ENCODE peak calls at places on chromosomes 6 and 20, in seven cellular contexts. A is fibroblast of mammary gland, Y is cardiac fibroblast, H is lower leg skin, K is neuronal stem cell, C is AG09309, W is heart right ventricle. O is an unnamed sample.

GRCh38 chr6:20444786-20445271 is 43.1 kb downstream of the E2F3 start:
- DNase-seq in A (peak), Y (peak), H (no peak), K (no peak), C (no peak), W (no peak), O (no peak)

GRCh38 chr6:32192608-32193039 is at the start of gene GPSM3:
- DNase-seq in A (no peak), Y (peak), H (no peak), K (no peak), C (no peak), W (peak), O (no peak)

GRCh38 chr6:39362487-39362865 is 40.0 kb upstream of the KCNK16 start:
- DNase-seq in A (no peak), Y (peak), H (no peak), K (peak), C (no peak), W (no peak), O (no peak)

GRCh38 chr20:51272392-51272791 is 249.5 kb upstream of the KCNG1 start:
- DNase-seq in A (peak), Y (peak), H (no peak), K (no peak), C (peak), W (no peak), O (no peak)

GRCh38 chr6:5401845-5402738 is 140.8 kb downstream of the FARS2 start:
- DNase-seq in A (peak), Y (peak), H (no peak), K (no peak), C (no peak), W (no peak), O (no peak)

GRCh38 chr6:156053626-156054025 is 598.0 kb upstream of the NOX3 start:
- DNase-seq in A (no peak), Y (no peak), H (no peak), K (no peak), C (no peak), W (no peak), O (no peak)

GRCh38 chr6:109526905-109527628 is 44.0 kb upstream of the ZBTB24 start:
- DNase-seq in A (peak), Y (peak), H (peak), K (peak), C (peak), W (peak), O (peak)

GRCh38 chr6:90941885-90942284 is 355.0 kb upstream of the MAP3K7 start:
- DNase-seq in A (no peak), Y (no peak), H (no peak), K (no peak), C (no peak), W (no peak), O (no peak)

GRCh38 chr6:130602151-130602770 is 224.9 kb upstream of the SMLR1 start:
- DNase-seq in A (peak), Y (peak), H (no peak), K (no peak), C (peak), W (no peak), O (peak)

GRCh38 chr6:116405663-116406329 is 35.0 kb downstream of the DSE start:
- DNase-seq in A (peak), Y (peak), H (no peak), K (no peak), C (no peak), W (no peak), O (no peak)
- H3K4me3 ChIP-seq in A (no peak), Y (no peak), H (no peak), K (no peak), C (no peak), W (no peak), O (no peak)

DNA sequence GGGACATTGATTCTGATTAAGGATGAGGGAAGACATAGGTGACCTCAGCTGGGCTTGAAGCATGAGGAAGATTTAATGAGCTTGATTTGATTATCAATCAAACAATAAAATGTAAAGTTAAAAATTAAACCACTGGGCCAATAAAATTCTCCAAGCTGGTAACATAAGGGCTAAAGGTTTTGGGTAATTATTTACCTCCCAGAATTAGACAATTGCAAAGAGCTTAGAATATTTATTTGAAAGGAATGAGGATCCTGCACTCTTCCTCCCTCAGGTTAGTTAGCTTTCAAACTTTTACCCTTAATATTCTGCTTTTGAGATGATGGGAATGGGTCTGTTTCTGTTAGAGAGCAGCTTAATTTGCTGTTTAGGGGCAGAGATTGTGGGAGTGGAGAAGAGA is at the start of gene SLC17A4:
- DNase-seq in A (no peak), Y (no peak), H (no peak), K (no peak), C (no peak), W (no peak), O (no peak)
- H3K4me3 ChIP-seq in A (no peak), Y (no peak), H (no peak), K (no peak), C (no peak), W (no peak), O (no peak)

DNA sequence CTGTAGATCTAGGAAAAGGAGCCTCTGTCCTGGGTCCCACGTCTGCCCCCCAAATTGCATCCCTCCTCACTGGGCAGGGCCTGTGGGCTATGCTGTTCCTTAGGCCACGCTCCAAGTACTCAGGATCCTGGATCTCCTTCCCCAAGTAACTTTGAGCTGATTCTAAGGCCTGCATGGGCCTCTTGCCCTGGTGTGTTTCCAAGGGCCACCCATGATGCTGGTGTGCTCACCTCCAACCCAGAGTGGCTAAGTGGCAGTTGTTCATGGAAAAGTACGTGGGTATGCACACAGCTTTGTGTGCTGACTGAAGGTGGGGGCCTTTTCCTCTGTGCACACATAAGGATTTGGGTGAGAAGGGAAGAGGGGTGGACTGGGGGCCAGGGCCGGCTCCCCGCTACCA is 5.3 kb downstream of the GMPR start:
- DNase-seq in A (no peak), Y (no peak), H (no peak), K (no peak), C (no peak), W (no peak), O (no peak)
- H3K4me3 ChIP-seq in A (no peak), Y (no peak), H (no peak), K (no peak), C (no peak), W (no peak), O (no peak)

DNA sequence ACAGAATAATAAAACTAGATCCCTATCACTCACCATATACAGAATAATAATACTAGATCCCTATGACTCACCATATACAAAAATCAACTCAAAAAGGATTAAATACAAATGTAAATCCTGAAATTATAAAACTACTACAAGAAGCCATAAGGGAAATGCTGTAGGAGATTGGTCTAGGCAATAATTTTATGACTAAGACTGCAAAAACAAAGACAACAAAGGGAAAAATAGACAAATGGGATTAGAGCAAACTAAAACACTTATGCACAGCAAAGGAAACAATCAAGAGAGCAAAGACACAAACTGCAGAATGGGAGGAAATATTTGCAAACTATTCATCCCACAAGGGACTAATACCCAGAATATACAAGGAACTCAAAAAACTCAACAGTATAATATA is 4.1 kb upstream of the RNF217 start:
- DNase-seq in A (no peak), Y (peak), H (no peak), K (no peak), C (no peak), W (no peak), O (no peak)
- H3K4me3 ChIP-seq in A (no peak), Y (no peak), H (no peak), K (no peak), C (no peak), W (no peak), O (no peak)

GRCh38 chr6:150866147-150867073 is 908 bp downstream of the MTHFD1L start:
- DNase-seq in A (peak), Y (peak), H (peak), K (peak), C (peak), W (peak), O (peak)

GRCh38 chr6:150865043-150865405 is 478 bp upstream of the MTHFD1L start:
- DNase-seq in A (no peak), Y (no peak), H (no peak), K (no peak), C (no peak), W (no peak), O (no peak)

GRCh38 chr6:150865406-150866146 is at the start of gene MTHFD1L:
- DNase-seq in A (peak), Y (peak), H (peak), K (peak), C (peak), W (peak), O (peak)

GRCh38 chr6:150868759-150869158 is 3.3 kb downstream of the MTHFD1L start:
- DNase-seq in A (no peak), Y (no peak), H (no peak), K (no peak), C (no peak), W (no peak), O (no peak)

DNA sequence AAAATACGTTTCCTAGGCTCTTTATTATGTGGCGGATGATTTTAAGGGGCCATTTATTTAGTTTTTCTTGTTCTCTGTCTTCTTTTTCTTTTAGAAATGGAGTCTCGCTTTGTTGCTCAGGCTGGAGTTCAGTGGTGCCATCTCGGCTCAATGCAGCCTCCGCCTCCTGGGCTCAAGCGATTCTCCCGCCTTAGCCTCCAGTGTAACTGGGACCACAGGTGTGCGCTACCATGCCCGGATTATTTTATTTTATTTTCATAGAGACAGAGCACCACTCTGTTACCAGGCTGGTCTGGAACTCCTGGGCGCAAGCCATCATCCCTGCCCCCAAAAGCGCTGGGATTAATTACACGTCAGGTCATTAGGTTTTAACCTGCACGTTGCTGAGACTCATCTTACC is 1.6 kb downstream of the MTHFD1L start:
- DNase-seq in A (no peak), Y (no peak), H (no peak), K (no peak), C (no peak), W (no peak), O (no peak)
- H3K4me3 ChIP-seq in A (peak), Y (peak), H (no peak), K (peak), C (peak), W (peak), O (peak)

GRCh38 chr20:63150911-63151531 is 64.9 kb downstream of the YTHDF1 start:
- DNase-seq in A (no peak), Y (no peak), H (no peak), K (no peak), C (no peak), W (no peak), O (no peak)

GRCh38 chr20:63153254-63154221 is 62.4 kb downstream of the YTHDF1 start:
- DNase-seq in A (no peak), Y (no peak), H (no peak), K (no peak), C (no peak), W (no peak), O (no peak)

GRCh38 chr20:63151554-63152321 is 64.2 kb downstream of the YTHDF1 start:
- DNase-seq in A (peak), Y (peak), H (no peak), K (no peak), C (no peak), W (peak), O (no peak)

GRCh38 chr20:63154395-63154794 is 61.5 kb downstream of the YTHDF1 start:
- DNase-seq in A (no peak), Y (no peak), H (no peak), K (no peak), C (no peak), W (no peak), O (no peak)

GRCh38 chr20:63152322-63153253 is 63.3 kb downstream of the YTHDF1 start:
- DNase-seq in A (no peak), Y (no peak), H (no peak), K (no peak), C (no peak), W (no peak), O (no peak)
- H3K4me3 ChIP-seq in A (no peak), Y (no peak), H (no peak), K (no peak), C (no peak), W (no peak), O (no peak)

DNA sequence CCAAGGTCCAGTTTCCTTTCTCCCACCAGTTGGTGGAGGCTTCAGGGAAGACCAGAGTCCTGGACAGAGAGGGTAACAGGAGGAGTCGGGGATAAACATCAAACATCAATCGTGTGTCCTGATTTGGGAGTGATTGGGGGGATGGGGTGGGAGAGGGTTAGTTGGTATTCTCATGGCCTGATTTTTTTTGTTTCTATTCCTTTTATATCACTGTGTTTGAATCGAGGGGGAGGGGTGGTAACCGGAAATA is 365 bp upstream of the HSD17B8 start:
- DNase-seq in A (no peak), Y (no peak), H (no peak), K (no peak), C (no peak), W (no peak), O (no peak)
- H3K4me3 ChIP-seq in A (no peak), Y (no peak), H (no peak), K (no peak), C (no peak), W (no peak), O (peak)

DNA sequence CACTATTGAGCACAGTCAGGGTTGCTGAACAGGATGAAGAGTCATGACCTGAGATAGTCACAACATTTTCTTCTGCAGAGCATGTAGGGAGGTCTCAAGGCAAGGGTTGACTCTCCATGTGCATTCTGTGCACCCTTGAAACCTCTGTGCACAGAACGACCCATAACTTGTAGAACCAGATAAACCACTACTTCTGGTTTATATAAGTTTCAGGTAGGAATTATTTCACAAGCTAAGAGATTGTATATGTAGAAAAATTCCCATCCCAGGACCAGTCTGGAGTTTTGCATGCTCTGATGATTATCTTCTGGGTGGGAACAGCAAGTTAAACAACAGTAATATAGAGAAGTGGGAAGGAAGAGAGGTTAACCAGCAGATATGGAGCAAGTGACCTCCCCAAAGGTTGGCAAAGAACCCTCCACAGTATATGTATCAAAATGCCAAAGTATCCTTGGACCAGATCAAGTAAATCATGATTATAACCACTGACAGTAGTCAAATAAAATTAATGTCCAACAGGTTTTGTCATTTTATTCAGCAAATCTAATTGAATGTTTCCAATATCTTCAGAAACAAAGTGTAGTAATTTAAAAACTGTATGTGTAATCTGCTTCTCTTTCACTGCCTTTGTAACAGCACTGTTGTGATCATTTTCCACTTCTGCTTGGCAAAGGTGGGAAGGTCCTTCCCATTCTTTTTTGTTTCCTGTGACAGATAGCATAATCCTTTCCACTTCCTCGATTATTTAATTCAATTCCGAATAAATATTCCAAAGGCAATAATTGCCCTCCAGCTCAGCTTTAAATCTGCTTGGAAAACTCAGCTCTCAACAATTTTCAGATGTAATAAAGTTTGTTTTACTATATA is 104.4 kb downstream of the SYNE1 start:
- DNase-seq in A (no peak), Y (no peak), H (no peak), K (no peak), C (no peak), W (no peak), O (no peak)
- H3K4me3 ChIP-seq in A (no peak), Y (no peak), H (no peak), K (no peak), C (no peak), W (no peak), O (no peak)

O was measured in AG04449.